ENCODE peak calls at places on chromosomes 6 and 20, in seven cellular contexts. U is fibroblast of lung; K is GM20000; V is CD4-positive, alpha-beta T cell; N is HCT116; W is mammary epithelial cell; I is body of pancreas. M is an unnamed sample.

GRCh38 chr6:167141667-167142432 is 15.9 kb downstream of the GPR31 start:
- DNase-seq in I (peak), V (peak), U (no peak), K (peak), W (peak), N (peak), M (no peak)

GRCh38 chr6:147135211-147135672 is 69.0 kb upstream of the STXBP5 start:
- DNase-seq in W (peak), K (no peak), U (peak), N (no peak), I (peak), V (no peak), M (no peak)

GRCh38 chr20:34316191-34316814 is 13.1 kb upstream of the AHCY start:
- DNase-seq in W (peak), V (no peak), U (peak), K (no peak), I (no peak), N (peak), M (no peak)

GRCh38 chr6:151211075-151211474 is 28.7 kb upstream of the AKAP12 start:
- DNase-seq in N (no peak), I (no peak), K (no peak), U (no peak), V (no peak), W (no peak), M (no peak)

GRCh38 chr6:42969431-42969830 is 8.9 kb downstream of the GNMT start:
- DNase-seq in I (peak), K (no peak), N (no peak), W (no peak), U (no peak), V (no peak), M (no peak)

GRCh38 chr6:156017838-156018237 is 562.2 kb upstream of the NOX3 start:
- DNase-seq in N (no peak), U (peak), V (no peak), I (no peak), W (no peak), K (no peak), M (no peak)

GRCh38 chr6:33430991-33431879 is 11.4 kb downstream of the SYNGAP1 start:
- DNase-seq in V (peak), I (peak), W (no peak), N (no peak), K (peak), U (peak), M (peak)

GRCh38 chr6:64811145-64811544 is 895.9 kb downstream of the EYS start:
- DNase-seq in U (no peak), N (no peak), V (no peak), K (no peak), W (no peak), I (no peak), M (no peak)

GRCh38 chr6:8492536-8493125 is 57.3 kb upstream of the SLC35B3 start:
- DNase-seq in V (no peak), I (no peak), K (no peak), N (no peak), W (peak), U (peak), M (no peak)

GRCh38 chr20:13810446-13810845 is 25.6 kb downstream of the NDUFAF5 start:
- DNase-seq in V (no peak), U (no peak), W (no peak), K (no peak), N (no peak), I (no peak), M (no peak)

GRCh38 chr6:149140137-149140909 is 177.2 kb upstream of the TAB2 start:
- DNase-seq in W (no peak), I (no peak), V (peak), K (peak), U (no peak), N (no peak), M (no peak)

GRCh38 chr6:26743157-26743821 is 83.7 kb upstream of the ZNF322 start:
- DNase-seq in W (peak), N (peak), I (no peak), K (no peak), V (no peak), U (peak), M (no peak)

GRCh38 chr6:34275128-34275804 is 26.5 kb upstream of the SMIM29 start:
- DNase-seq in W (no peak), V (no peak), U (no peak), K (peak), I (no peak), N (no peak), M (no peak)

GRCh38 chr6:37546141-37546871 is 46.6 kb upstream of the CCDC167 start:
- DNase-seq in N (no peak), W (no peak), K (no peak), V (no peak), U (no peak), I (no peak), M (no peak)

GRCh38 chr6:21953831-21954801 is 342.7 kb downstream of the PRL start:
- DNase-seq in W (peak), K (no peak), U (peak), N (no peak), V (no peak), I (peak), M (no peak)

GRCh38 chr6:105884426-105884825 is 201.7 kb upstream of the PRDM1 start:
- DNase-seq in K (no peak), U (no peak), I (peak), V (no peak), W (no peak), N (no peak), M (no peak)

GRCh38 chr6:89695667-89696066 is 57.1 kb upstream of the LYRM2 start:
- DNase-seq in I (no peak), N (no peak), W (no peak), K (no peak), U (no peak), V (no peak), M (no peak)

GRCh38 chr6:131037194-131037897 is 25.7 kb downstream of the EPB41L2 start:
- DNase-seq in K (no peak), I (no peak), W (no peak), V (no peak), N (no peak), U (no peak), M (no peak)

GRCh38 chr20:63740070-63740500 is 509 bp downstream of the SLC2A4RG start:
- DNase-seq in V (no peak), I (peak), W (no peak), K (peak), U (peak), N (no peak), M (peak)

GRCh38 chr20:1841554-1842140 is 53.6 kb upstream of the SIRPA start:
- DNase-seq in U (no peak), N (no peak), I (peak), K (no peak), V (no peak), W (peak), M (no peak)

GRCh38 chr6:33091957-33092356 is 16.2 kb downstream of the HLA-DPB1 start:
- DNase-seq in V (peak), I (peak), W (no peak), U (no peak), K (peak), N (peak), M (peak)

GRCh38 chr20:16672299-16672698 is 57.5 kb upstream of the SNRPB2 start:
- DNase-seq in W (no peak), U (no peak), V (no peak), I (no peak), N (no peak), K (no peak), M (no peak)

GRCh38 chr6:155154158-155154830 is 109.5 kb upstream of the CLDN20 start:
- DNase-seq in V (no peak), W (peak), I (no peak), N (no peak), K (no peak), U (peak), M (no peak)

GRCh38 chr6:151067684-151068596 is 171.8 kb upstream of the AKAP12 start:
- DNase-seq in N (peak), V (no peak), U (peak), I (peak), K (no peak), W (peak), M (no peak)

DNA sequence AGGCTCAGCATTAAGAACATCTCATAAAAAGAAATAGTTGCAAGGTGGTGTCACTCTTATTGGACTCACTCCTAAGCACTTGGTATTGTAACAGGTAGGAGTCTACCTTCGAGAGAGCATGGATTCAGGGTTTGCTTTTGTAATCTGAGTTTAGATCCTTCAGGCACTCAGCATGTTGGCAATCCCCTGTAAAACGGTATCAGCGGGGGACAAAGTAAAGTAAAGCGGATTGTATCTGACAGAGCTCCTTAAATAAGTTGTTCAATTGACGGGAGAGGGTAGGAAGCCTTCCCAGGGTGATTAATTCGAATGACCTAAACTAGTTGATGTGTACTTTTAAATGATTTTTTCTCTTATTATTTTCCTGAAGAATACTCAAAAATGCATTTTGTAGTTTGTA is 869.8 kb upstream of the EPHA7 start:
- DNase-seq in V (no peak), U (no peak), W (no peak), K (no peak), I (no peak), N (no peak), M (no peak)
- TF ChIP-seq CTCF in V (no peak), U (no peak), W (no peak), K (no peak), I (no peak), N (no peak), M (no peak)

DNA sequence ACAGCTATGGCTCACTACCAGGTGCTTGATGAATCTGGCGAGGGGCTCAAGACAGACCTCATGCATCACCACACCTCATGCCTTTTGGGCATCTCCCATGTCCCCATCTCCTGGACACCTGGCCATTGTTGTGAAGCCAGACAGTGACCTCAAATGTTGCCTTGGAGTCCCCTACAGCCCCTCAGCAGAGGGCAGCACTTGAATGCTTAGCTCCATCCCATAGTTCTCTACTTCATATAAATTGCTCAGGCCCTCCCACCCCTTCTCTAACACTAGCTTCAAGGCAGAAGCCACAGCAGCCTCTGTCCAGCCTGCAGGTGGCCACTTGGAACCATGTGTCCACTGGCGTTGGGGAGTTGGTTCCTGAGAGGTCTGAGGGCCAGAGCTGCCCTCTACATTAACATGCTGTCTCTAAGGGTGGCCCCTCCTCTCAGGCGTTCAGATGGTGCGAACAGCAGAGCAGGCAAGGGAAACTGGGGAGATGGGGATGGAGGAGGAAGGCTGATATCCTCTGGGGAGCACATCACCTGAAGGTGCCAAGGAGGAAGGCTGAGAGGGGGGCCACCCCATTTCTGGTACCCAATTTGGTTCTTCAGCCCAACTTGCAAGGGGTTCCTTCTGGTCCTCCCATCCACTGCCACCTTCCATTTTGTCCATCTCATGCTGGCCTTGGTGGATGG is 31.3 kb downstream of the MOCS1 start:
- DNase-seq in K (no peak), V (no peak), N (no peak), I (no peak), W (no peak), U (no peak), M (no peak)
- TF ChIP-seq CTCF in K (no peak), V (no peak), N (no peak), I (no peak), W (no peak), U (no peak), M (no peak)

DNA sequence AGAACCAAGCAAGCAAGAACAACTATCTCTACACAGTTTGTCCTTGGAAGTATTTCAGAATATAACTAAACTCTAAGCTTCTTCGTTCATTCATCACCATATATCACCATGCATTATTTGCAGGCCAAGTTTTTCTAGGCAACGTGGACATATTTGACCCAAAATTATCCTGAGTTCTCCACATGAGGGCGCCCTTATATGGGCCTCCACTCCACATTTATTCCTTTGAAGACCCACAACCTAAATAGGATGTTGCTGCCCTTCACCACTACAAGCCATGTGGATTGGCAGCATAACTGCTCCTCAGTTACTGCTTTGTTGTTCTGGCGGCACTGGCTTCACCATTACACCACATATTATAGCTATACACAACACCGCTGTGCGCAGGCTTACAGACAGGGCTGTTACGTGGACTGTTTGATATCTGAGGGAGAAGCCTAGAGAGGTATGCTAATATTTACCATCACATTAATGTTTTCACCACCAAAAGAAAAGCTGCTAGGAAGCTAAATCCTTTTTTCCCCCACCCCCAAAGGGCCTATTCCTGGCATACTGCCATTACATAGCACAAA is 411.8 kb downstream of the C6orf118 start:
- DNase-seq in I (no peak), K (no peak), U (no peak), V (no peak), N (no peak), W (no peak), M (no peak)
- TF ChIP-seq CTCF in I (no peak), K (no peak), U (no peak), V (no peak), N (peak), W (no peak), M (no peak)

GRCh38 chr6:157536218-157536534 is 155.2 kb downstream of the ZDHHC14 start:
- DNase-seq in N (no peak), V (no peak), U (no peak), K (no peak), I (no peak), W (no peak), M (no peak)

GRCh38 chr6:157534134-157534871 is 153.3 kb downstream of the ZDHHC14 start:
- DNase-seq in I (no peak), W (no peak), K (no peak), U (no peak), N (no peak), V (no peak), M (no peak)

GRCh38 chr6:157534991-157535353 is 154.0 kb downstream of the ZDHHC14 start:
- DNase-seq in W (no peak), I (no peak), V (no peak), U (no peak), N (no peak), K (no peak), M (no peak)

GRCh38 chr6:157537518-157537917 is 156.5 kb downstream of the ZDHHC14 start:
- DNase-seq in K (no peak), V (no peak), N (no peak), U (no peak), I (no peak), W (no peak), M (no peak)

DNA sequence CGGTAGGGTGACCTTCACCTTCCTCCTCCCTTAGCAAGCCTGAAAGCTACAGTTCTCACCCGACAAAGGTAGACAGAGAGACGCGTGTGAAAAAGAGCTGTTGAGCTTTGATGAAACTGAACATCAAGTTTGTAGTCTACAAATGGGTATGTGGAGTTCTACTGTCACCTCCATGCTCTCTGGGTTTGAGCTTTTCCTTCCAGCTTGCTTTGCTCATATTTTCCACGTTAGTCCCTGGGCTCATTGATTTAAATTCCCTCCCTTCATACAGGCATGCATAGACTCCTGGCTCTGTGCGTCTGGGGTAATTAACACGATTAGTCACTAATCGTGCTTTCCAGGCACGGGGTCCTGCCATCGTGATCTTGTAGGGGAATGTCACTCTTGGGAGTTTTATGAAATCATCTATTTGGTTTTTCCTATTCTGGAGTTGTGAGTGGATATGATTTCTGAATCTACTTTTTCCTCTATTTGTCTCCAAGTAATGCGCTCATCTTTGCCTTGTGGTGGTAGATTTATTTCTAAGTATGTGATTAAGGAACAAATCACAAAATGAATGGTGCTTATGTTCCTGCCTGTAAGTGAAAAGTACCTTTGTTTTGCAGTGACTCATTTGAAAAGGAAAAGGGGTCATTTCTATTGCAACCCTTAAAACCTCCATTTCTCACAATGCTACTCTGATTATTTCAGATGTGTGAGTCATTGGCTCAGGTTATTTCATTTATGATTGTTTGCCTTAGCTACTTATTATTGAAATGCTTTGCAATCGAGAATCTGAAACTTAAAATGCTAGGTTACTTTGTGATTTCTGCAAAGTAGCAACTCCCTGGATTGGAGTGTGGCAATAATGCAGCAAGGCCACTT is 154.6 kb downstream of the ZDHHC14 start:
- DNase-seq in U (peak), W (peak), V (no peak), N (peak), I (peak), K (peak), M (no peak)
- TF ChIP-seq CTCF in U (no peak), W (no peak), V (no peak), N (no peak), I (no peak), K (no peak), M (no peak)

DNA sequence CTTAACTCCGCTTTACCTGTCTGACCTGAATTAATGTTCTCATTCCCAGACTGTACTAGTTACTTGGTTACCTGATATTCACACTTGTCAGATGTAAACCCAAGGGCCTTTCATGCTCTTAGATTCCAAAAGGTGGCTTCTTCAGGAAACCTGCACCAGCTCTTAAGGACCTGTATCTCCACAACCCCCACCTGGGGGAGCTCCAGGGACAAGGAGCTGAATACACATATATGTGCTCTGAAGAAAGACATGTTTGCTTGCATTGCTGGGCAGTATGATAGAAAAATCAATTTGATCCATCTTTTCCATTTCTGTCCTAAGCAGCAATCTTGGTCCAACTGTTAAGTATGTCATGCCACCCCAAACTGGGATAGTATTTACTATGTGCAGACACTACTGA is 64.8 kb upstream of the POU3F2 start:
- DNase-seq in I (peak), U (peak), V (no peak), N (peak), W (peak), K (no peak), M (no peak)
- TF ChIP-seq CTCF in I (no peak), U (no peak), V (no peak), N (peak), W (no peak), K (no peak), M (no peak)

GRCh38 chr6:81734500-81735140 is 17.9 kb downstream of the TENT5A start:
- DNase-seq in I (no peak), N (no peak), U (peak), W (no peak), V (no peak), K (no peak), M (no peak)

GRCh38 chr6:81736428-81736827 is 16.1 kb downstream of the TENT5A start:
- DNase-seq in K (no peak), U (no peak), V (no peak), W (no peak), N (no peak), I (no peak), M (no peak)

GRCh38 chr6:81735756-81736380 is 16.6 kb downstream of the TENT5A start:
- DNase-seq in K (no peak), N (no peak), I (no peak), V (no peak), U (peak), W (peak), M (no peak)

GRCh38 chr6:81731814-81732213 is 20.7 kb downstream of the TENT5A start:
- DNase-seq in V (no peak), I (no peak), K (no peak), U (peak), W (no peak), N (no peak), M (no peak)

DNA sequence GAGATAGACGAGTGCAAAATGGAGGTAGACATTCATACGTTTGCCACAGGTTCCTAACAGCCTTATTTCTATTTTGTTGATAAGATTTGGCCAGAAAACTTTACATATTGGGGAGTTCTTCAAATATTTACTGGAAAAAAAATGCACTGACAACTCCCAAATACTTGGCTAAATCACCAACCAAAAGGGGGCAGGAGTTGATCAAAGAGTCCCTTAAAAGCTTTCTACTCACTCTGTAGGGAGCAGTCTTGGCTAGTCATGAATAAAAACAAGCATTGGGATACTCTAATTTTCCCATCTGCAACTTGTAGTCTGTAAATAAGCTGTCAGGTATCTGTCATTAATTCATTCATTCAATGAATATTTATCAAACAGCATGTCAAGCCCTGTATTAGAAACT is 18.4 kb downstream of the TENT5A start:
- DNase-seq in I (no peak), K (no peak), U (no peak), V (no peak), N (no peak), W (no peak), M (no peak)
- TF ChIP-seq CTCF in I (peak), K (no peak), U (no peak), V (no peak), N (no peak), W (no peak), M (no peak)

GRCh38 chr6:72140795-72141194 is 254.4 kb downstream of the RIMS1 start:
- DNase-seq in K (no peak), V (no peak), U (no peak), I (no peak), W (peak), N (no peak), M (no peak)
- TF ChIP-seq CTCF in K (no peak), V (no peak), U (no peak), I (no peak), W (peak), N (no peak), M (no peak)

GRCh38 chr6:153032255-153032882 is 29.9 kb upstream of the MTRF1L start:
- DNase-seq in K (peak), V (no peak), U (peak), W (peak), I (no peak), N (peak), M (no peak)
- TF ChIP-seq CTCF in K (no peak), V (no peak), U (peak), W (peak), I (peak), N (peak), M (peak)

M was measured in natural killer cell.